ENCODE peak calls at places on chromosomes 5 and 9, in ten cellular contexts. K is stomach, Z is transverse colon, R is tibial artery, H is right cardiac atrium, C is lung, V is PC-3, I is GM23338, P is tibial nerve, L is fibroblast of lung. B is an unnamed sample.

GRCh38 chr5:86880785-86881492 is 263.2 kb downstream of the COX7C start:
- DNase-seq in H (peak; percentile 44), R (no peak), K (no peak), Z (peak; percentile 10), P (no peak), L (peak; percentile 86), C (peak; percentile 31), I (peak; percentile 92), V (peak; percentile 96), B (peak; percentile 13)

GRCh38 chr5:135432113-135432512 is 15.0 kb downstream of the DCANP1 start:
- DNase-seq in C (no peak), L (no peak), Z (no peak), R (no peak), I (no peak), H (no peak), V (no peak), K (no peak), P (no peak), B (no peak)

GRCh38 chr5:174935854-174936474 is 211.6 kb downstream of the MSX2 start:
- DNase-seq in R (no peak), C (peak; percentile 55), Z (peak; percentile 35), P (no peak), K (peak; percentile 51), H (peak; percentile 72), V (peak; percentile 61), L (peak; percentile 39), I (peak; percentile 86), B (peak; percentile 30)

GRCh38 chr5:154811653-154812465 is 38.5 kb downstream of the FAXDC2 start:
- DNase-seq in K (peak; percentile 65), H (peak; percentile 81), V (peak; percentile 52), I (peak; percentile 67), L (peak; percentile 52), P (peak; percentile 38), Z (peak; percentile 62), C (peak; percentile 58), R (peak; percentile 78), B (peak; percentile 32)

GRCh38 chr5:96752341-96753016 is 55.3 kb downstream of the ERAP1 start:
- DNase-seq in C (no peak), P (no peak), I (peak; percentile 85), V (peak; percentile 87), Z (no peak), K (no peak), H (no peak), L (peak; percentile 37), R (no peak), B (peak; percentile 52)

GRCh38 chr5:100683881-100684280 is 148.7 kb downstream of the FAM174A start:
- DNase-seq in V (no peak), P (no peak), C (no peak), K (no peak), I (no peak), L (no peak), H (no peak), Z (no peak), R (no peak), B (no peak)

GRCh38 chr5:64612349-64612961 is 77.8 kb upstream of the SHISAL2B start:
- DNase-seq in P (peak; percentile 13), V (peak; percentile 82), H (peak; percentile 30), I (peak; percentile 84), L (peak; percentile 49), R (no peak), Z (no peak), K (peak; percentile 27), C (no peak), B (peak; percentile 48)

GRCh38 chr5:82885657-82886389 is 191.4 kb downstream of the TMEM167A start:
- DNase-seq in Z (no peak), V (peak; percentile 88), L (peak; percentile 78), I (no peak), K (no peak), H (peak; percentile 18), R (no peak), P (no peak), C (no peak), B (no peak)

GRCh38 chr5:64190562-64191306 is 25.1 kb downstream of the RNF180 start:
- DNase-seq in K (no peak), V (no peak), H (no peak), Z (no peak), I (no peak), P (no peak), L (no peak), R (no peak), C (no peak), B (no peak)

GRCh38 chr9:68669189-68669588 is 35.9 kb upstream of the PIP5K1B start:
- DNase-seq in L (no peak), R (no peak), K (no peak), H (no peak), I (peak; percentile 27), C (no peak), P (no peak), V (no peak), Z (no peak), B (no peak)

GRCh38 chr5:122076023-122076422 is 2.0 kb downstream of the LOX start:
- DNase-seq in L (peak; percentile 48), V (no peak), Z (no peak), P (no peak), H (no peak), C (no peak), K (no peak), I (no peak), R (no peak), B (no peak)

DNA sequence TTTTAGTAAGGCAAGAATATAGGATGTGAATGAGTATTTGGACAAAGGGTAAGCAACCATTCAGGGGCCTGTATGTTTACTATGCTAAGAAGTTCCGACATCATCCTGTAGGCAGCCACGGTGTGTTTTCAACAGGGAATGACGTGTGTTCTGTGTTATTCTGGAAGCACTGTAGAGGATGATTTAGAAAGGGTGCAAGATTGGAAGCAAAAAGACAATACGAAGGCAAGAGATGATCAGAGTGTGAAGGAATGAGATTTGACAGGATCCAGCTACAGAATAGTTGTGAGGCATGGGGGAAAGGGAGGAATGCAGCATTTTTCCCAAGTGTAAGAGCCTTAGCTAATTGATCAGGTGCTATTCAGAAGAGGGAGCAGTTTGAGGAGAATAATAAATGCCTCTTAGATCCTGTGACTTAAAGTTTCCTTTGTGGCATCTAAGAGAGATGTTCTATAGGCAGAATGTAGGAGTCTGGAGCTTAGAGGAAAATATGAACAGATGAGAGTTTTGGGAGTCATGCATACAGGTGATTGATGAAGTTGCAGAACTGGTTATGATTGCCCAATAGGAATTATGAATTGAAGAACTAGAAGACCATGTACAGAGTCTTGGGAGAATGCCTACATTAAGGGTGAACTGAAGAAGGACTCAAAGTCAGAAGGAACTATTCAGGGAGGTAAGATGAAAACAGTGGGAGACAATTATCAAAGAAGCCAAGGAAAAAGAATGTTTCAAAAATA is 2.5 kb downstream of the SMC5 start:
- DNase-seq in R (no peak), L (peak; percentile 19), V (peak; percentile 52), K (no peak), C (no peak), Z (no peak), I (no peak), P (no peak), H (no peak), B (no peak)
- H3K4me1 ChIP-seq in R (peaks cover 59% of the 10 kb centered on the region), L (peaks cover 12% of the 10 kb centered on the region), V (peaks cover 59% of the 10 kb centered on the region), K (peaks cover 68% of the 10 kb centered on the region), C (peaks cover 32% of the 10 kb centered on the region), Z (peaks cover 52% of the 10 kb centered on the region), I (peaks cover 33% of the 10 kb centered on the region), P (no peaks in the 10 kb centered on the region), H (peaks cover 7% of the 10 kb centered on the region), B (peaks cover 11% of the 10 kb centered on the region)

GRCh38 chr5:143311428-143311827 is 92.1 kb downstream of the NR3C1 start:
- DNase-seq in P (no peak), K (no peak), C (no peak), Z (no peak), L (peak; percentile 88), V (peak; percentile 82), R (no peak), I (peak; percentile 6), H (no peak), B (no peak)

GRCh38 chr5:143311955-143312354 is 91.5 kb downstream of the NR3C1 start:
- DNase-seq in C (no peak), I (no peak), K (no peak), H (no peak), R (no peak), L (peak; percentile 36), P (no peak), Z (no peak), V (no peak), B (no peak)

GRCh38 chr5:143313298-143313852 is 90.1 kb downstream of the NR3C1 start:
- DNase-seq in C (no peak), K (no peak), L (no peak), Z (no peak), P (no peak), H (no peak), I (no peak), R (no peak), V (peak; percentile 54), B (no peak)

GRCh38 chr5:143314123-143314522 is 89.4 kb downstream of the NR3C1 start:
- DNase-seq in H (no peak), L (no peak), K (no peak), I (no peak), Z (no peak), C (no peak), V (no peak), R (no peak), P (no peak), B (no peak)

GRCh38 chr5:143312822-143313221 is 90.7 kb downstream of the NR3C1 start:
- DNase-seq in H (no peak), Z (no peak), V (peak; percentile 32), P (no peak), R (no peak), I (no peak), C (no peak), K (no peak), L (no peak), B (no peak)
- H3K4me1 ChIP-seq in H (peaks cover 14% of the 10 kb centered on the region), Z (peaks cover 12% of the 10 kb centered on the region), V (peaks cover 73% of the 10 kb centered on the region), P (no peaks in the 10 kb centered on the region), R (peaks cover 49% of the 10 kb centered on the region), I (no peaks in the 10 kb centered on the region), C (peaks cover 40% of the 10 kb centered on the region), K (peaks cover 61% of the 10 kb centered on the region), L (peaks cover 22% of the 10 kb centered on the region), B (no peaks in the 10 kb centered on the region)

DNA sequence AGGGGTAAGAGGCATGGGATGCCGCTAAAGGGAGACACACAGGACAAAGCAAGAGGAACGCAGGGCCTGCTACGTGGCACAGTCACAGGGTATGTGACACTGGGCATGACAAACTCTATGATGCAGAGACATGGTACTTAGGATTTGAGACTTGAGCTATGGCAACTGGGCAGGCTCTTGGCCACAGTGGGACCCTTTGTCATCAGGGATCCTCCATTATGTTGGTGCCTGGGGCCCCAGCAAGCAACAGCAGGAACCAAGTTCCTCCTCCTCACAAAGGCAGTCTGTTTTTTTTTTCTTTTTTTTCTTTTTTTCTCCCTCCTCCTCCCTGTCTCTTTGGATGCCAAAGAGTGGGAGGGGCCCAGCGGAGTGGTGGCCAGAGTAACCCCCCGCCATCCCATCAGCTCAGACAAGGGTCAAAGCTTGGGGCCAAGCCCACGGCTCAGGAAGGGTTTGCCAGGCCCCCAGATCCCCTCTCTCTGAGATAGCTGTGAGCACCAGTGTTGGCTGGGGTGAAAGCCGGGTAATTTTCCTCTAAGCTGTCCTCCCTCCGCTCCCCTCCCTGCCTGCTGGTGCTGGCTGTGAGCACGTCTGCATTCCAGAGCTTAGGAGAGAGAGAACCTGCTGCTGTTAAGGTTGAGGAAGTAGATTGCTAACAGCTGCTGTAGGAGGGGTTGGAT is 21.1 kb downstream of the GSN start:
- DNase-seq in P (peak; percentile 47), L (peak; percentile 92), C (no peak), K (peak; percentile 69), I (peak; percentile 83), Z (peak; percentile 65), H (peak; percentile 95), R (peak; percentile 88), V (no peak), B (peak; percentile 72)
- H3K4me1 ChIP-seq in P (peaks cover 14% of the 10 kb centered on the region), L (peaks cover 36% of the 10 kb centered on the region), C (peaks cover 29% of the 10 kb centered on the region), K (peaks cover 96% of the 10 kb centered on the region), I (peaks cover 40% of the 10 kb centered on the region), Z (peaks cover 85% of the 10 kb centered on the region), H (peaks cover 52% of the 10 kb centered on the region), R (peaks cover 92% of the 10 kb centered on the region), V (peaks cover 33% of the 10 kb centered on the region), B (peaks cover 9% of the 10 kb centered on the region)

GRCh38 chr5:10374032-10374431 is 20.5 kb downstream of the MARCHF6 start:
- DNase-seq in P (no peak), L (peak; percentile 21), I (no peak), V (no peak), H (no peak), K (no peak), R (no peak), Z (no peak), C (no peak), B (no peak)
- H3K4me1 ChIP-seq in P (no peaks in the 10 kb centered on the region), L (peaks cover 3% of the 10 kb centered on the region), I (peaks cover 12% of the 10 kb centered on the region), V (no peaks in the 10 kb centered on the region), H (peaks cover 5% of the 10 kb centered on the region), K (peaks cover 81% of the 10 kb centered on the region), R (peaks cover 48% of the 10 kb centered on the region), Z (peaks cover 53% of the 10 kb centered on the region), C (peaks cover 19% of the 10 kb centered on the region), B (no peaks in the 10 kb centered on the region)

B was measured in prostate gland.